ENCODE peak calls at places on chromosome 12, in seven cellular contexts. X is HCT116, L is RWPE1, I is astrocyte of the spinal cord, D is astrocyte, S is endothelial cell, Q is dorsolateral prefrontal cortex. P is an unnamed sample.

GRCh38 chr12:49792976-49793580 is 35.1 kb downstream of the NCKAP5L start:
- DNase-seq in S (no peak), D (no peak), L (no peak), Q (no peak), I (no peak), X (no peak), P (no peak)

GRCh38 chr12:5745251-5745888 is 199.7 kb downstream of the ANO2 start:
- DNase-seq in I (peak), Q (peak), L (peak), D (no peak), S (peak), X (peak), P (peak)

GRCh38 chr12:119780786-119781434 is 96.2 kb downstream of the CIT start:
- DNase-seq in L (peak), D (peak), S (peak), Q (peak), I (peak), X (peak), P (peak)

GRCh38 chr12:58414398-58414871 is 473.1 kb downstream of the ATP23 start:
- DNase-seq in D (peak), Q (no peak), I (peak), X (no peak), S (no peak), L (no peak), P (no peak)

GRCh38 chr12:93734784-93735183 is 57.6 kb downstream of the CRADD start:
- DNase-seq in S (no peak), I (peak), X (no peak), D (no peak), Q (no peak), L (no peak), P (no peak)

GRCh38 chr12:98754095-98754494 is 109.0 kb downstream of the APAF1 start:
- DNase-seq in X (no peak), L (peak), S (no peak), Q (no peak), I (peak), D (peak), P (peak)

GRCh38 chr12:95231190-95231589 is 13.6 kb downstream of the VEZT start:
- DNase-seq in I (peak), S (no peak), D (peak), X (no peak), L (peak), Q (no peak), P (peak)

GRCh38 chr12:71397433-71397954 is 42.1 kb upstream of the LGR5 start:
- DNase-seq in I (peak), S (no peak), Q (no peak), D (peak), L (no peak), X (no peak), P (no peak)

GRCh38 chr12:105076098-105076497 is 8.2 kb downstream of the ALDH1L2 start:
- DNase-seq in S (no peak), D (peak), X (no peak), I (peak), L (no peak), Q (no peak), P (peak)

GRCh38 chr12:80602455-80602854 is 105.0 kb upstream of the MYF6 start:
- DNase-seq in L (no peak), D (no peak), S (no peak), I (no peak), X (no peak), Q (no peak), P (no peak)

GRCh38 chr12:44347145-44347544 is 511.3 kb downstream of the TMEM117 start:
- DNase-seq in L (no peak), S (no peak), I (no peak), X (no peak), D (no peak), Q (no peak), P (no peak)

GRCh38 chr12:65296503-65297265 is 18.2 kb downstream of the MSRB3 start:
- DNase-seq in I (no peak), S (no peak), X (no peak), L (no peak), D (no peak), Q (no peak), P (no peak)

GRCh38 chr12:65302891-65303290 is 24.4 kb downstream of the MSRB3 start:
- DNase-seq in S (no peak), X (no peak), Q (no peak), I (no peak), D (no peak), L (no peak), P (no peak)

GRCh38 chr12:65300067-65300466 is 21.6 kb downstream of the MSRB3 start:
- DNase-seq in I (no peak), L (no peak), X (no peak), Q (no peak), D (no peak), S (no peak), P (no peak)

GRCh38 chr12:65305346-65305950 is 27.0 kb downstream of the MSRB3 start:
- DNase-seq in X (no peak), I (no peak), S (no peak), L (no peak), D (no peak), Q (no peak), P (no peak)

GRCh38 chr12:65300679-65301349 is 22.3 kb downstream of the MSRB3 start:
- DNase-seq in S (peak), D (no peak), Q (no peak), L (no peak), I (no peak), X (peak), P (peak)
- TF ChIP-seq CTCF in S (peak), D (peak), Q (peak), L (no peak), I (peak), X (peak), P (peak)

GRCh38 chr12:101792046-101792931 is 38.5 kb downstream of the GNPTAB start:
- DNase-seq in D (no peak), S (no peak), L (no peak), I (no peak), X (no peak), Q (no peak), P (peak)
- TF ChIP-seq CTCF in D (peak), S (peak), L (peak), I (peak), X (peak), Q (peak), P (no peak)

GRCh38 chr12:110862331-110862730 is 15.5 kb downstream of the CCDC63 start:
- DNase-seq in D (no peak), Q (no peak), L (no peak), X (no peak), I (no peak), S (peak), P (no peak)

GRCh38 chr12:110863161-110863560 is 16.4 kb downstream of the CCDC63 start:
- DNase-seq in S (no peak), X (no peak), L (no peak), I (no peak), D (no peak), Q (no peak), P (no peak)

GRCh38 chr12:110858848-110859247 is 12.1 kb downstream of the CCDC63 start:
- DNase-seq in L (no peak), S (no peak), D (peak), I (no peak), Q (no peak), X (no peak), P (no peak)

GRCh38 chr12:110860833-110861291 is 14.1 kb downstream of the CCDC63 start:
- DNase-seq in S (no peak), X (no peak), L (no peak), D (no peak), I (no peak), Q (no peak), P (no peak)

DNA sequence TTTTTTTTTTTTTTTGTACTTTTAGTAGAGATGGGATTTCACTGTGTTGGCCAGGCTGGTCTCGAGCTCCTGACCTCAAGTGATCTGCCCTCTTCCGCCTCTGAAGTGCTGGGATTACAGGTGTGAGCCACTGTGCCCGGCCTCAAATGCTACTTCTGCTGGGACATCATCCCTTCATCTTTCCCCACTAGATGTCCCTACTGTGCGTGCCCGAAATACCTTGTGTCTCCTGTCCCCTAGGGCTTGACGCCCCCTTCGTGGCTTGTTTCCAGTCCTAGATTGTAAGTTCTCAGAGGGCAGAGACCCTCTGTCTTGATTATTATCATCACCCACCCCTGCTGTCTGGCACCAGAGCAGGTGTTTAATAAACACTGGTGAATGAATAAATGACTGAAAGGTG is 14.9 kb downstream of the CCDC63 start:
- DNase-seq in Q (no peak), D (no peak), X (no peak), S (no peak), I (no peak), L (no peak), P (no peak)
- TF ChIP-seq CTCF in Q (no peak), D (no peak), X (peak), S (no peak), I (no peak), L (no peak), P (no peak)

GRCh38 chr12:8034802-8035201 is 2.3 kb downstream of the FOXJ2 start:
- DNase-seq in X (no peak), I (no peak), S (no peak), Q (no peak), D (no peak), L (no peak), P (no peak)
- TF ChIP-seq CTCF in X (no peak), I (no peak), S (no peak), Q (no peak), D (no peak), L (no peak), P (no peak)

GRCh38 chr12:4441355-4442330 is 4.0 kb downstream of the FGF6 start:
- DNase-seq in D (no peak), L (no peak), S (no peak), X (no peak), I (peak), Q (no peak), P (no peak)
- TF ChIP-seq CTCF in D (no peak), L (no peak), S (no peak), X (no peak), I (no peak), Q (no peak), P (no peak)

DNA sequence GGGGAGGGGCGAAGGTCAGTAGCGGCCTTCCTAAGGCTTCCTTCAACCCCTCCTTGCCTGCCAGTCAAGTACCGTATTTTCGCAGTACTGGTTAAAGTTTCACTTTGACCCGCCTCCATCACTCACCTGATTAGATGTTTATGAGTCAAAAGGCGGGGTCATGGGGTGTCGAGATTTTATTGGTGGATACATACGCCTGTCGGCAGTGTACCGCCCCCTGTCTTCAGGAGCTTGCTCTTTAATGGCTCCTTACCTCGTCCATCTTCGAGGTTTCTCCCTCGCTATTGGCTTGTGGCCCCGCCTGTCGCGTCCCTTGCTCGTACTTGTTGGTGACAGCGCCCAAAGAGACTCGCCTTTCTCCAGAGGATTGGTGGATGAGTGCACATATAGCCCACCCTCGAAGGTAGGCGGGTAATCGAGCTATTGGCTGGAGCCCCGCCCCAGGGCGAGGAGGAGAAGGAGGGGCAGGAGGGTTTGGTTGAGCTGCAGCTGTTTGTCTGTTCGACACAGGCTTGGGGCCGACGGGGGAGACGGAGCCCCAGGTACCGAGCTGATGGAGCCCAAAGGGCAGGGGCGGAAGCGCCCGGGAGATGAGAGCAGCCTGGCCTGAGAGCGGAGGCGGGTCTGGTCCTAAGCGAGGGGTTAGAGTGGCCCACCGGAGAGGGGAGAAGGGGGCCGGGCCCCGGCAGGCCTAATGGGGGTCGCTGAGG is at the start of gene RAB5B:
- DNase-seq in S (peak), X (peak), D (peak), I (peak), L (peak), Q (peak), P (peak)
- TF ChIP-seq CTCF in S (peak), X (no peak), D (no peak), I (no peak), L (no peak), Q (peak), P (no peak)

GRCh38 chr12:52319097-52319496 is 2.1 kb downstream of the KRT83 start:
- DNase-seq in S (no peak), D (no peak), Q (no peak), I (no peak), X (no peak), L (no peak), P (peak)
- TF ChIP-seq CTCF in S (no peak), D (no peak), Q (no peak), I (no peak), X (peak), L (no peak), P (peak)

GRCh38 chr12:69583203-69583602 is 2.1 kb upstream of the CCT2 start:
- DNase-seq in L (no peak), S (no peak), X (no peak), D (no peak), Q (no peak), I (no peak), P (peak)
- TF ChIP-seq CTCF in L (no peak), S (no peak), X (peak), D (no peak), Q (no peak), I (no peak), P (no peak)

DNA sequence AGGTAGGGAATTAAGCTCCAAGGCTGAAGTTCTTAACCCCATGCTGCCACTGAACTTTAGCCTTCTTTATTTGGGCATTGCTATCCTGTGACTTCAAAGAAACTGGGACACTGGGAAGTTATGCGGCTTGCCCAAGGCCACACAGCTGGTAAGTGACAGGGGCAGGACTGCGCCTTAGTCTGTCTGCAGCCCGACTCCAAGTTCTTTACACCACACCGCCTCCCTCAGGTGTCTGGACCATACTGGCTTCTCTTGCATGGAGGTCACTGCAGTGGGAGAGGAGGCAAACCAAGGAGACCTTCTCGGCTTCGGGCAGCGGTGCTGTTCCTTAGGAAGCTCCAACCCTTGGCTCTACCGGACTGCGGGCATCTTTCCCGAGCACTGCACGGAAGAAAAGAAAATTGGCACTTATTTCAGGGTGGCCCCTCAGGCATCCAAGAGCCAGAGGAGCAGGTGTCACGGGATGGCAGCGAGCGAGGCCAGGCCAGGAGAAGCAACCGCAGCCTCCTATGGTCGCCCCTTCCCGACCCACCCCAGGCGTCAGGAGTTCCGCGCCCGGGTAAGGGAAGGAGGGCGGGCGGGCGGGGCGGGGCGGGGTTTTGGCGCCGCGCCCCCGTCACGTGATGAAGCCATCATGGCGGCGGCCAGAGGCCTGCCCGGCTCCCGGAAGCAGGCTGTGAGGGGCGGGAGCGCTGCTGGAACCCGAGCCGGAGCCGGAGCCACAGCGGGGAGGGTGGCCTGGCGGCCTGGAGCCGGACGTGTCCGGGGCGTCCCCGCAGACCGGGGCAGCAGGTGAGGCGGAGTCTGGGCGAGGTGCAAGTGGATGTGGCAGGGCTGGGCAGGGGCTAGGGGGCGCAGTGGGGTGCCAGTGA is 16.4 kb upstream of the ESPL1 start:
- DNase-seq in D (peak), I (peak), S (peak), L (peak), X (peak), Q (peak), P (peak)
- TF ChIP-seq CTCF in D (peak), I (peak), S (no peak), L (no peak), X (peak), Q (peak), P (peak)

GRCh38 chr12:2282321-2282720 is 229.5 kb downstream of the CACNA1C start:
- DNase-seq in Q (no peak), L (no peak), X (no peak), I (no peak), D (no peak), S (no peak), P (no peak)
- TF ChIP-seq CTCF in Q (peak), L (no peak), X (no peak), I (peak), D (no peak), S (no peak), P (no peak)

P was measured in MCF 10A.